ENCODE peak calls at places on chromosomes 4 and X, in nine cellular contexts. A is GM12878, K is Peyer's patch, G is right lobe of liver, I is testis, O is IMR-90, X is breast epithelium, C is stomach, P is thyroid gland. U is an unnamed sample. For H3K36me3, the result is how much of the 10 kb centered on the place peaks cover.

GRCh38 chrX:71622347-71623104 is 4.2 kb upstream of the CXCR3 start:
- DNase-seq in K (peak), O (peak), C (peak), P (peak), X (peak), A (peak), G (peak), I (peak), U (peak)

GRCh38 chr4:125368161-125368560 is 53.4 kb downstream of the FAT4 start:
- DNase-seq in A (no peak), O (peak), G (no peak), P (no peak), X (no peak), K (no peak), C (no peak), I (no peak), U (no peak)

GRCh38 chr4:112648263-112649054 is 11.5 kb downstream of the LARP7 start:
- DNase-seq in K (no peak), O (peak), G (no peak), A (no peak), X (no peak), P (no peak), I (no peak), C (no peak), U (no peak)

GRCh38 chr4:123876640-123877039 is 480.0 kb downstream of the SPRY1 start:
- DNase-seq in C (no peak), I (no peak), A (no peak), K (no peak), O (no peak), P (no peak), G (no peak), X (no peak), U (no peak)

GRCh38 chr4:174365018-174365587 is 81.4 kb downstream of the CEP44 start:
- DNase-seq in C (no peak), X (no peak), A (no peak), I (no peak), G (no peak), K (no peak), P (no peak), O (peak), U (no peak)

GRCh38 chr4:5708171-5708828 is at the start of gene EVC2:
- DNase-seq in O (peak), K (peak), I (peak), X (peak), A (no peak), G (no peak), P (peak), C (peak), U (peak)

GRCh38 chrX:40107291-40108083 is 9.7 kb upstream of the BCOR start:
- DNase-seq in P (peak), X (no peak), C (peak), K (peak), I (peak), A (no peak), O (no peak), G (peak), U (peak)

GRCh38 chrX:9464435-9465371 is at the start of gene TBL1X:
- DNase-seq in C (peak), O (peak), I (peak), X (peak), K (peak), G (peak), P (peak), A (no peak), U (peak)

GRCh38 chrX:100413231-100413630 is 3.2 kb upstream of the PCDH19 start:
- DNase-seq in G (no peak), A (peak), I (peak), O (peak), X (no peak), K (no peak), P (peak), C (peak), U (peak)

GRCh38 chr4:78040431-78040830 is 16.7 kb upstream of the FRAS1 start:
- DNase-seq in G (no peak), X (no peak), P (no peak), O (no peak), A (no peak), K (no peak), C (no peak), I (no peak), U (no peak)

GRCh38 chrX:111200327-111200726 is 70.0 kb downstream of the CAPN6 start:
- DNase-seq in A (no peak), I (no peak), C (no peak), O (no peak), G (no peak), P (no peak), X (no peak), K (no peak), U (no peak)

GRCh38 chr4:47135210-47135609 is 103.8 kb downstream of the GABRB1 start:
- DNase-seq in C (no peak), I (no peak), K (no peak), A (no peak), P (no peak), O (no peak), G (no peak), X (no peak), U (no peak)

GRCh38 chr4:89109841-89110540 is 1.3 kb upstream of the TIGD2 start:
- DNase-seq in P (peak), G (no peak), O (no peak), K (no peak), I (peak), X (no peak), C (no peak), A (no peak), U (no peak)

GRCh38 chr4:73281982-73282381 is 23.4 kb upstream of the ANKRD17 start:
- DNase-seq in I (no peak), K (no peak), G (no peak), O (no peak), P (no peak), X (no peak), A (no peak), C (no peak), U (no peak)

GRCh38 chr4:80610845-80611244 is 275.3 kb downstream of the CFAP299 start:
- DNase-seq in A (peak), K (peak), C (no peak), X (no peak), I (no peak), G (no peak), P (no peak), O (peak), U (no peak)

GRCh38 chr4:87758278-87758677 is 41.1 kb upstream of the IBSP start:
- DNase-seq in G (no peak), C (no peak), P (no peak), I (no peak), A (no peak), K (no peak), O (no peak), X (no peak), U (no peak)

GRCh38 chr4:138222041-138222440 is 20.1 kb downstream of the SLC7A11 start:
- DNase-seq in K (no peak), X (no peak), P (no peak), O (peak), C (no peak), I (no peak), G (no peak), A (no peak), U (no peak)

GRCh38 chr4:94571301-94571700 is 119.6 kb downstream of the PDLIM5 start:
- DNase-seq in X (no peak), C (no peak), K (no peak), P (no peak), G (no peak), A (no peak), O (no peak), I (no peak), U (no peak)

GRCh38 chr4:173520921-173521473 is 9.0 kb downstream of the HAND2 start:
- DNase-seq in X (no peak), K (no peak), A (no peak), C (no peak), P (no peak), O (no peak), I (no peak), G (no peak), U (no peak)

GRCh38 chr4:149113804-149114430 is 671.7 kb upstream of the NR3C2 start:
- DNase-seq in X (no peak), G (no peak), P (no peak), O (peak), K (no peak), C (no peak), I (no peak), A (no peak), U (no peak)

GRCh38 chrX:113634565-113634964 is 793.9 kb upstream of the AMOT start:
- DNase-seq in K (no peak), G (no peak), O (no peak), C (no peak), I (no peak), A (no peak), X (no peak), P (no peak), U (no peak)

GRCh38 chrX:94178145-94178790 is 504.3 kb downstream of the FAM133A start:
- DNase-seq in C (no peak), G (no peak), K (no peak), A (no peak), X (no peak), I (no peak), O (no peak), P (no peak), U (no peak)

GRCh38 chr4:65645185-65645584 is 25.1 kb downstream of the EPHA5 start:
- DNase-seq in A (no peak), C (no peak), O (peak), P (no peak), X (no peak), K (no peak), I (no peak), G (no peak), U (no peak)

GRCh38 chr4:174910271-174910670 is 7.9 kb upstream of the ADAM29 start:
- DNase-seq in I (no peak), P (no peak), X (no peak), C (no peak), K (no peak), G (no peak), O (no peak), A (no peak), U (no peak)

GRCh38 chr4:168514249-168514852 is 17.5 kb downstream of the PALLD start:
- DNase-seq in A (no peak), K (no peak), C (no peak), G (no peak), I (no peak), P (no peak), O (peak), X (no peak), U (no peak)

GRCh38 chr4:11842620-11843263 is 414.0 kb upstream of the HS3ST1 start:
- DNase-seq in I (no peak), P (no peak), G (no peak), X (no peak), A (no peak), O (no peak), K (no peak), C (no peak), U (no peak)

GRCh38 chr4:41299486-41299885 is 42.8 kb downstream of the UCHL1 start:
- DNase-seq in I (no peak), A (no peak), K (no peak), P (no peak), G (no peak), X (no peak), O (no peak), C (no peak), U (no peak)

GRCh38 chrX:23376581-23376980 is 41.9 kb downstream of the PTCHD1 start:
- DNase-seq in G (no peak), K (no peak), X (no peak), A (no peak), C (no peak), I (no peak), O (no peak), P (no peak), U (no peak)

GRCh38 chr4:100716416-100716815 is 198.6 kb upstream of the EMCN start:
- DNase-seq in I (no peak), P (no peak), O (no peak), G (no peak), X (no peak), A (no peak), C (no peak), K (no peak), U (no peak)

GRCh38 chr4:171813195-171813955 is at the start of gene GALNTL6:
- DNase-seq in K (no peak), P (no peak), C (no peak), A (no peak), X (no peak), G (no peak), I (peak), O (no peak), U (peak)

GRCh38 chr4:39446842-39447573 is 11.7 kb downstream of the RPL9 start:
- DNase-seq in A (peak), O (peak), C (peak), P (peak), I (peak), K (peak), G (peak), X (peak), U (peak)

GRCh38 chr4:156137971-156138581 is 184.4 kb upstream of the CTSO start:
- DNase-seq in K (no peak), X (no peak), G (no peak), I (no peak), O (no peak), C (no peak), P (no peak), A (no peak), U (no peak)

GRCh38 chrX:54178100-54178940 is 4.7 kb downstream of the FAM120C start:
- DNase-seq in X (no peak), K (no peak), I (no peak), A (no peak), P (no peak), C (no peak), G (no peak), O (peak), U (no peak)

GRCh38 chr4:8505229-8505628 is 64.7 kb downstream of the TRMT44 start:
- DNase-seq in O (no peak), G (no peak), I (no peak), C (no peak), A (no peak), P (no peak), X (no peak), K (no peak), U (no peak)

DNA sequence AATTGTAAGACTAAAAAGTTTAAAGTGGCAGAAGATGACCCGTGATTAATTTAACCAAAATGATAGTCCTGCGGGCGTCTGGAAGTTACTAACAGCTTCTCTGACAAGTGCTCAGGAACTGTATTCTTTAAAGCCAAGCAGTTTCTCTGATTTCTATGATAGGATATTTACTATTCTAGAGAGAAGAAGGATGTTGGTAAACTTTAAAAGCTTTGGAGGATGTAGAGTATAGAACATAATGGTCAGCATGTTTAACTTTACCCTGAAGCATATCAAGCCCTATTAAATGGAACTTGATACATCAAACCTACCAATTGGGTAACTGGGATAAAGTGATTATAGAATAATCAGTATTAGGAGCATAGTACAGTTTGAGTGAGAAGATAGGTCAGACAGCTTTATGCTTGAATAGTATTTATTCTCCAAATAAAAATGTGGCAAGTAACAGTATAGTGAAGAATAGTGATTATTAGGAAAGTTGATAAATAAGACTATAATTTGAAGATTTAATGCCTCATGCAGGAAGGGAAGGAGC is 1.8 kb downstream of the STIM2 start:
- DNase-seq in G (no peak), A (no peak), O (no peak), X (no peak), I (no peak), P (no peak), C (no peak), K (no peak), U (no peak)
- H3K4me3 ChIP-seq in G (peak), A (peak), O (peak), X (peak), I (peak), P (no peak), C (peak), K (peak), U (peak)

GRCh38 chr4:164509951-164510350 is 244.0 kb upstream of the SMIM31 start:
- DNase-seq in C (no peak), G (no peak), I (no peak), X (no peak), A (no peak), O (no peak), P (no peak), K (no peak), U (no peak)
- TF ChIP-seq POLR2A in C (no peak), G (no peak), I (no peak), X (no peak), A (no peak), O (no peak), P (no peak), K (no peak), U (no peak)

GRCh38 chr4:147644471-147644870 is 27.3 kb downstream of the TMEM184C start:
- DNase-seq in O (no peak), A (no peak), I (no peak), G (no peak), X (no peak), P (no peak), K (no peak), C (no peak), U (no peak)
- H3K36me3 ChIP-seq in O (under half), A (under half), I (under half), G (under half), X (under half), P (under half), K (under half), C (under half), U (under half)

GRCh38 chrX:106939566-106939965 is 19.4 kb downstream of the CLDN2 start:
- DNase-seq in G (no peak), A (no peak), K (no peak), C (no peak), I (no peak), P (no peak), O (no peak), X (no peak), U (no peak)
- H3K4me3 ChIP-seq in G (no peak), A (no peak), K (no peak), C (no peak), I (no peak), P (no peak), O (no peak), X (no peak), U (no peak)

GRCh38 chr4:53531695-53532224 is 59.5 kb downstream of the LNX1 start:
- DNase-seq in I (no peak), O (peak), K (no peak), A (no peak), C (no peak), G (no peak), P (no peak), X (no peak), U (no peak)

GRCh38 chr4:53527342-53527741 is 63.9 kb downstream of the LNX1 start:
- DNase-seq in G (no peak), O (no peak), I (no peak), A (no peak), P (no peak), C (no peak), X (no peak), K (no peak), U (no peak)

GRCh38 chr4:53532521-53532920 is 58.8 kb downstream of the LNX1 start:
- DNase-seq in G (no peak), A (no peak), C (no peak), K (no peak), I (no peak), P (no peak), O (peak), X (no peak), U (no peak)

GRCh38 chr4:53527930-53528329 is 63.4 kb downstream of the LNX1 start:
- DNase-seq in O (no peak), C (no peak), K (no peak), I (no peak), G (no peak), P (no peak), X (no peak), A (no peak), U (no peak)

GRCh38 chr4:53529025-53529424 is 62.3 kb downstream of the LNX1 start:
- DNase-seq in G (no peak), X (no peak), A (no peak), O (no peak), P (no peak), I (no peak), K (no peak), C (no peak), U (no peak)
- TF ChIP-seq POLR2A in G (no peak), X (no peak), A (no peak), O (no peak), P (no peak), I (no peak), K (no peak), C (no peak), U (no peak)

GRCh38 chr4:86657382-86657781 is 63.3 kb downstream of the PTPN13 start:
- DNase-seq in K (no peak), A (no peak), I (no peak), P (no peak), C (no peak), O (no peak), X (no peak), G (no peak), U (no peak)

GRCh38 chr4:86653237-86653865 is 59.2 kb downstream of the PTPN13 start:
- DNase-seq in A (no peak), O (no peak), I (no peak), K (no peak), G (no peak), P (no peak), C (no peak), X (no peak), U (no peak)

GRCh38 chr4:86657910-86658309 is 63.8 kb downstream of the PTPN13 start:
- DNase-seq in O (no peak), G (no peak), K (no peak), A (peak), P (no peak), I (no peak), X (no peak), C (no peak), U (no peak)

GRCh38 chr4:86652332-86652932 is 58.3 kb downstream of the PTPN13 start:
- DNase-seq in G (no peak), C (no peak), X (no peak), O (no peak), K (no peak), P (no peak), I (no peak), A (no peak), U (no peak)
- H3K36me3 ChIP-seq in G (under half), C (under half), X (under half), O (under half), K (under half), P (under half), I (under half), A (under half), U (under half)

DNA sequence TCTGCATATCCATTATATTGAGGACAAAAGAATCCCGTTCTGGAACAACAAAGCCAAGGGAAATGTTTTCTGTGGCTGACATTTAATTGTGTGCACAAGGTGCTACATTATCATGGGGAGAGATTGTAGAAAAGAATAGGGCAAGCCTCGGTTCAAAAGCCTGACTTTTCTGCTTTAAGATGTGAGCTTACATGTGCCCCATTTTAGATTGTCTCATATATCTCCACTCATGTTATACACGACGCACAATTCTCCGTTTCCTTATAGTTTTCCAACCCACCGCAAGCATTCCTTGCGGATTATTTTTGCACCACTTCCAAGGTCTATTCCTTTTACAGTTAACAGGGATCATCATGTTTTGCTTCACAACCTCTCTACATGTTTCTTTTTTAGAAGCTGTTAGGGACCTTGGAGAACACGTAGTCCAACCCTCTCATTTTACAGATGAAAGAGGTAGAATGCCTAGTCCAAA is 99.6 kb upstream of the MAML3 start:
- DNase-seq in O (no peak), C (no peak), I (no peak), A (no peak), X (no peak), K (no peak), G (no peak), P (no peak), U (no peak)
- H3K4me3 ChIP-seq in O (no peak), C (peak), I (peak), A (no peak), X (peak), K (peak), G (no peak), P (no peak), U (peak)

GRCh38 chr4:118278473-118279274 is 74.1 kb downstream of the PRSS12 start:
- DNase-seq in I (peak), X (peak), C (peak), A (peak), P (peak), K (peak), O (peak), G (peak), U (peak)
- TF ChIP-seq POLR2A in I (peak), X (peak), C (no peak), A (peak), P (peak), K (peak), O (peak), G (peak), U (peak)

DNA sequence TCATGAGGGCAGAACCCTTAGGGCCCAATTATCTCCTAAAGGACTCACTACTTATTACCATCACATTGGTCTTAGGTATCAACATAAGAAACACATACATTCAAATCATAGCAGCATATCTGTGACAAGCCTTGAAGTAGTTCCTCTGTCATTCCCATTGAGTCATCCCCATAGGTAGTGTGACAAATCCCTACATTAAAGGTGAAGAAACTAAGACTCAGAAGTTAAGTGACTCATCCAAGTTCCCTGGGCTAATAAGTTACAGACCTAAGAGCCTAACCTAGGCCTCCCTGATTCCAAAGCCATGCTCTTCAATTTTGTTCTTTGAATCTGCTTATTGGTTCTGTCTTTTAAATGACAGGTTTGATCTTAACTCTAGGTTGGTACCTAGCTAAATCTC is 58.2 kb downstream of the CD38 start:
- DNase-seq in X (no peak), A (no peak), C (no peak), K (no peak), P (no peak), G (no peak), I (no peak), O (no peak), U (no peak)
- H3K36me3 ChIP-seq in X (under half), A (under half), C (under half), K (under half), P (under half), G (under half), I (under half), O (under half), U (under half)